ENCODE peak calls at places on chromosomes 13 and 19, in seven cellular contexts. A, L, I, Y, J, C and O are unnamed samples.

GRCh38 chr19:2266183-2266993 is 10.2 kb upstream of the JSRP1 start:
- DNase-seq in I (peak; percentile 84), C (no peak), Y (peak; percentile 58), J (peak; percentile 82), A (no peak), L (peak; percentile 68), O (peak; percentile 78)

GRCh38 chr13:114102521-114103288 is 29.7 kb downstream of the RASA3 start:
- DNase-seq in A (no peak), J (no peak), L (no peak), Y (no peak), I (no peak), C (no peak), O (no peak)

GRCh38 chr13:71659427-71659826 is 207.6 kb downstream of the DACH1 start:
- DNase-seq in I (peak; percentile 6), C (no peak), A (no peak), Y (no peak), L (no peak), J (no peak), O (no peak)

GRCh38 chr13:39273953-39274352 is 235.7 kb downstream of the NHLRC3 start:
- DNase-seq in L (no peak), J (peak; percentile 40), A (no peak), C (no peak), I (no peak), Y (no peak), O (no peak)

GRCh38 chr13:44575741-44576395 is at the start of gene TSC22D1:
- DNase-seq in I (peak; percentile 76), Y (no peak), C (peak; percentile 58), A (peak; percentile 38), L (no peak), J (peak; percentile 63), O (peak; percentile 51)

GRCh38 chr19:34485831-34486230 is 4.3 kb downstream of the WTIP start:
- DNase-seq in L (no peak), I (no peak), A (no peak), J (no peak), Y (no peak), C (no peak), O (no peak)

GRCh38 chr13:111042661-111043226 is 72.4 kb upstream of the ARHGEF7 start:
- DNase-seq in A (no peak), C (no peak), I (no peak), L (no peak), Y (no peak), J (no peak), O (no peak)

GRCh38 chr13:99989376-99990044 is 7.9 kb downstream of the ZIC2 start:
- DNase-seq in I (no peak), C (no peak), L (no peak), J (no peak), A (no peak), Y (no peak), O (no peak)

GRCh38 chr19:2507109-2507508 is 31.2 kb downstream of the GADD45B start:
- DNase-seq in J (peak; percentile 88), C (peak; percentile 30), L (peak; percentile 25), I (peak; percentile 94), A (no peak), Y (peak; percentile 88), O (no peak)

GRCh38 chr13:34044041-34044440 is 226.1 kb downstream of the RFC3 start:
- DNase-seq in L (no peak), J (peak; percentile 17), C (no peak), I (peak; percentile 59), A (no peak), Y (no peak), O (no peak)

GRCh38 chr13:49020328-49020727 is 44.6 kb downstream of the FNDC3A start:
- DNase-seq in A (no peak), C (no peak), I (no peak), Y (no peak), L (no peak), J (no peak), O (no peak)

GRCh38 chr19:37078717-37079032 is 442 bp downstream of the ZNF420 start:
- DNase-seq in C (no peak), J (no peak), I (no peak), Y (no peak), L (no peak), A (no peak), O (no peak)

GRCh38 chr13:23868521-23868920 is 20.7 kb downstream of the MIPEP start:
- DNase-seq in C (no peak), L (no peak), A (no peak), Y (no peak), I (peak; percentile 89), J (peak; percentile 57), O (no peak)

GRCh38 chr19:5314012-5314906 is 26.4 kb downstream of the PTPRS start:
- DNase-seq in J (peak; percentile 17), I (peak; percentile 23), Y (no peak), C (no peak), L (no peak), A (no peak), O (no peak)

GRCh38 chr19:41694196-41694595 is 6.1 kb upstream of the CEACAM7 start:
- DNase-seq in A (no peak), I (no peak), L (no peak), C (no peak), J (no peak), Y (no peak), O (no peak)

GRCh38 chr19:7902796-7903243 is 857 bp upstream of the MAP2K7 start:
- DNase-seq in A (no peak), Y (no peak), I (no peak), J (no peak), L (no peak), C (no peak), O (no peak)